ENCODE peak calls at places on chromosomes 2 and 18, in ten cellular contexts. One of them, this sample, is unnamed.

GRCh38 chr2:11655495-11655894 is 14.5 kb downstream of the NTSR2 start:
- DNase-seq in vagina: no peak
- DNase-seq in ovary: no peak
- DNase-seq in psoas muscle: no peak
- DNase-seq in AG10803: no peak
- DNase-seq in mucosa of descending colon: no peak
- DNase-seq in foreskin fibroblast: peak; percentile 54
- DNase-seq in uterus: no peak
- DNase-seq in HL-60: no peak
- DNase-seq in endodermal cell: no peak
- DNase-seq in this sample: no peak

GRCh38 chr18:3037423-3037915 is 24.5 kb upstream of the LPIN2 start:
- DNase-seq in vagina: no peak
- DNase-seq in ovary: no peak
- DNase-seq in psoas muscle: no peak
- DNase-seq in AG10803: peak; percentile 67
- DNase-seq in mucosa of descending colon: no peak
- DNase-seq in foreskin fibroblast: peak; percentile 72
- DNase-seq in uterus: no peak
- DNase-seq in HL-60: peak; percentile 82
- DNase-seq in endodermal cell: peak; percentile 18
- DNase-seq in this sample: no peak

GRCh38 chr18:73861771-73862170 is 285.9 kb downstream of the FBXO15 start:
- DNase-seq in vagina: no peak
- DNase-seq in ovary: no peak
- DNase-seq in psoas muscle: no peak
- DNase-seq in AG10803: no peak
- DNase-seq in mucosa of descending colon: no peak
- DNase-seq in foreskin fibroblast: no peak
- DNase-seq in uterus: no peak
- DNase-seq in HL-60: no peak
- DNase-seq in endodermal cell: no peak
- DNase-seq in this sample: no peak

GRCh38 chr2:125713533-125713932 is 942.4 kb upstream of the GYPC start:
- DNase-seq in vagina: no peak
- DNase-seq in ovary: no peak
- DNase-seq in psoas muscle: no peak
- DNase-seq in AG10803: no peak
- DNase-seq in mucosa of descending colon: no peak
- DNase-seq in foreskin fibroblast: no peak
- DNase-seq in uterus: no peak
- DNase-seq in HL-60: no peak
- DNase-seq in endodermal cell: no peak
- DNase-seq in this sample: no peak

GRCh38 chr18:73669299-73669698 is 478.3 kb downstream of the FBXO15 start:
- DNase-seq in vagina: no peak
- DNase-seq in ovary: no peak
- DNase-seq in psoas muscle: no peak
- DNase-seq in AG10803: peak; percentile 39
- DNase-seq in mucosa of descending colon: no peak
- DNase-seq in foreskin fibroblast: peak; percentile 28
- DNase-seq in uterus: no peak
- DNase-seq in HL-60: no peak
- DNase-seq in endodermal cell: no peak
- DNase-seq in this sample: no peak

GRCh38 chr2:133264951-133265949 is 303.0 kb downstream of the NCKAP5 start:
- DNase-seq in vagina: no peak
- DNase-seq in ovary: peak; percentile 26
- DNase-seq in psoas muscle: no peak
- DNase-seq in AG10803: no peak
- DNase-seq in mucosa of descending colon: peak; percentile 27
- DNase-seq in foreskin fibroblast: no peak
- DNase-seq in uterus: no peak
- DNase-seq in HL-60: no peak
- DNase-seq in endodermal cell: peak; percentile 81
- DNase-seq in this sample: peak; percentile 26

GRCh38 chr2:114814355-114814754 is 371.9 kb downstream of the DPP10 start:
- DNase-seq in vagina: no peak
- DNase-seq in ovary: no peak
- DNase-seq in psoas muscle: no peak
- DNase-seq in AG10803: no peak
- DNase-seq in mucosa of descending colon: no peak
- DNase-seq in foreskin fibroblast: no peak
- DNase-seq in uterus: no peak
- DNase-seq in HL-60: no peak
- DNase-seq in endodermal cell: no peak
- DNase-seq in this sample: no peak

GRCh38 chr2:30511122-30512083 is 64.4 kb downstream of the LCLAT1 start:
- DNase-seq in vagina: no peak
- DNase-seq in ovary: peak; percentile 56
- DNase-seq in psoas muscle: peak; percentile 53
- DNase-seq in AG10803: peak; percentile 58
- DNase-seq in mucosa of descending colon: peak; percentile 40
- DNase-seq in foreskin fibroblast: peak; percentile 59
- DNase-seq in uterus: peak; percentile 67
- DNase-seq in HL-60: no peak
- DNase-seq in endodermal cell: no peak
- DNase-seq in this sample: no peak

GRCh38 chr2:19573784-19574183 is 215.4 kb upstream of the OSR1 start:
- DNase-seq in vagina: no peak
- DNase-seq in ovary: no peak
- DNase-seq in psoas muscle: no peak
- DNase-seq in AG10803: no peak
- DNase-seq in mucosa of descending colon: no peak
- DNase-seq in foreskin fibroblast: no peak
- DNase-seq in uterus: no peak
- DNase-seq in HL-60: no peak
- DNase-seq in endodermal cell: no peak
- DNase-seq in this sample: no peak

GRCh38 chr2:145408980-145409379 is 889.1 kb upstream of the ZEB2 start:
- DNase-seq in vagina: no peak
- DNase-seq in ovary: no peak
- DNase-seq in psoas muscle: no peak
- DNase-seq in AG10803: no peak
- DNase-seq in mucosa of descending colon: no peak
- DNase-seq in foreskin fibroblast: no peak
- DNase-seq in uterus: no peak
- DNase-seq in HL-60: no peak
- DNase-seq in endodermal cell: no peak
- DNase-seq in this sample: no peak

GRCh38 chr2:74149249-74149530 is 1.5 kb upstream of the BOLA3 start:
- DNase-seq in vagina: no peak
- DNase-seq in ovary: no peak
- DNase-seq in psoas muscle: no peak
- DNase-seq in AG10803: no peak
- DNase-seq in mucosa of descending colon: no peak
- DNase-seq in foreskin fibroblast: no peak
- DNase-seq in uterus: no peak
- DNase-seq in HL-60: no peak
- DNase-seq in endodermal cell: no peak
- DNase-seq in this sample: no peak
- TF ChIP-seq CTCF in vagina: no peak
- TF ChIP-seq CTCF in ovary: no peak
- TF ChIP-seq CTCF in psoas muscle: no peak
- TF ChIP-seq CTCF in AG10803: no peak
- TF ChIP-seq CTCF in mucosa of descending colon: no peak
- TF ChIP-seq CTCF in foreskin fibroblast: no peak
- TF ChIP-seq CTCF in uterus: no peak
- TF ChIP-seq CTCF in HL-60: no peak
- TF ChIP-seq CTCF in endodermal cell: no peak
- TF ChIP-seq CTCF in this sample: no peak

GRCh38 chr18:6873352-6873751 is 143.8 kb downstream of the ARHGAP28 start:
- DNase-seq in vagina: no peak
- DNase-seq in ovary: no peak
- DNase-seq in psoas muscle: no peak
- DNase-seq in AG10803: no peak
- DNase-seq in mucosa of descending colon: no peak
- DNase-seq in foreskin fibroblast: no peak
- DNase-seq in uterus: no peak
- DNase-seq in HL-60: no peak
- DNase-seq in endodermal cell: no peak
- DNase-seq in this sample: no peak

GRCh38 chr18:6866552-6866951 is 137.0 kb downstream of the ARHGAP28 start:
- DNase-seq in vagina: no peak
- DNase-seq in ovary: no peak
- DNase-seq in psoas muscle: no peak
- DNase-seq in AG10803: no peak
- DNase-seq in mucosa of descending colon: no peak
- DNase-seq in foreskin fibroblast: no peak
- DNase-seq in uterus: no peak
- DNase-seq in HL-60: no peak
- DNase-seq in endodermal cell: no peak
- DNase-seq in this sample: no peak

GRCh38 chr18:6868033-6868432 is 138.5 kb downstream of the ARHGAP28 start:
- DNase-seq in vagina: no peak
- DNase-seq in ovary: no peak
- DNase-seq in psoas muscle: no peak
- DNase-seq in AG10803: no peak
- DNase-seq in mucosa of descending colon: no peak
- DNase-seq in foreskin fibroblast: no peak
- DNase-seq in uterus: no peak
- DNase-seq in HL-60: no peak
- DNase-seq in endodermal cell: no peak
- DNase-seq in this sample: no peak
- TF ChIP-seq CTCF in vagina: no peak
- TF ChIP-seq CTCF in ovary: no peak
- TF ChIP-seq CTCF in psoas muscle: no peak
- TF ChIP-seq CTCF in AG10803: no peak
- TF ChIP-seq CTCF in mucosa of descending colon: no peak
- TF ChIP-seq CTCF in foreskin fibroblast: no peak
- TF ChIP-seq CTCF in uterus: no peak
- TF ChIP-seq CTCF in HL-60: no peak
- TF ChIP-seq CTCF in endodermal cell: no peak
- TF ChIP-seq CTCF in this sample: no peak

GRCh38 chr2:159202568-159203071 is 83.9 kb downstream of the WDSUB1 start:
- DNase-seq in vagina: no peak
- DNase-seq in ovary: no peak
- DNase-seq in psoas muscle: peak; percentile 44
- DNase-seq in AG10803: peak; percentile 100
- DNase-seq in mucosa of descending colon: peak; percentile 23
- DNase-seq in foreskin fibroblast: peak; percentile 99
- DNase-seq in uterus: peak; percentile 68
- DNase-seq in HL-60: no peak
- DNase-seq in endodermal cell: peak; percentile 47
- DNase-seq in this sample: no peak
- TF ChIP-seq CTCF in vagina: no peak
- TF ChIP-seq CTCF in ovary: no peak
- TF ChIP-seq CTCF in psoas muscle: no peak
- TF ChIP-seq CTCF in AG10803: peak; percentile 36
- TF ChIP-seq CTCF in mucosa of descending colon: no peak
- TF ChIP-seq CTCF in foreskin fibroblast: peak; percentile 7
- TF ChIP-seq CTCF in uterus: no peak
- TF ChIP-seq CTCF in HL-60: no peak
- TF ChIP-seq CTCF in endodermal cell: peak; percentile 24
- TF ChIP-seq CTCF in this sample: peak; percentile 25

GRCh38 chr2:216445489-216445888 is 33.2 kb downstream of the SMARCAL1 start:
- DNase-seq in vagina: no peak
- DNase-seq in ovary: no peak
- DNase-seq in psoas muscle: no peak
- DNase-seq in AG10803: no peak
- DNase-seq in mucosa of descending colon: no peak
- DNase-seq in foreskin fibroblast: no peak
- DNase-seq in uterus: no peak
- DNase-seq in HL-60: no peak
- DNase-seq in endodermal cell: no peak
- DNase-seq in this sample: no peak
- TF ChIP-seq CTCF in vagina: no peak
- TF ChIP-seq CTCF in ovary: no peak
- TF ChIP-seq CTCF in psoas muscle: no peak
- TF ChIP-seq CTCF in AG10803: no peak
- TF ChIP-seq CTCF in mucosa of descending colon: no peak
- TF ChIP-seq CTCF in foreskin fibroblast: no peak
- TF ChIP-seq CTCF in uterus: no peak
- TF ChIP-seq CTCF in HL-60: no peak
- TF ChIP-seq CTCF in endodermal cell: no peak
- TF ChIP-seq CTCF in this sample: no peak

DNA sequence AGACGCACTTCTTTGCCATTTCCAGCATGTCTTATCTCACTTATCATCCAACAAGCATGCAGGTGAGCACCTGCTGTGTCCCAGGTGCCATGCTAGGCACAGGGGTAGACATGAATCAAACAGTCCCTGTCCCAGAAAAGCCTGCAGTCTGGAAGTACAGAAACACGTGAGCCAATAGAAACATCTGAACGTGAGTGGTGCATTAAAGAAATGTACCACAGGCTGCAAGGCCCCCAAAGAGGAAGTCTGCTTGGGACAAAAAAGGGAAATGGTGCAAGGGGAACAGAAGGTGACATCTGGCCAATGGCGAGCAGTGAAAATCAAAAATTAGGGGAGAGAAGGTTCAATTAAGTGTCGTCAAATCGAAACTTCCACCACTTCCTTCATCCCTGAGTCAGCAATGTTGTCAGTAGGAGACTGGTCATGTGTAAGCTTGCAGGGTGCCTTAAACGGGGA is 17.6 kb upstream of the TMEM247 start:
- DNase-seq in vagina: peak; percentile 55
- DNase-seq in ovary: no peak
- DNase-seq in psoas muscle: no peak
- DNase-seq in AG10803: no peak
- DNase-seq in mucosa of descending colon: peak; percentile 16
- DNase-seq in foreskin fibroblast: no peak
- DNase-seq in uterus: no peak
- DNase-seq in HL-60: peak; percentile 90
- DNase-seq in endodermal cell: no peak
- DNase-seq in this sample: no peak
- TF ChIP-seq CTCF in vagina: no peak
- TF ChIP-seq CTCF in ovary: no peak
- TF ChIP-seq CTCF in psoas muscle: no peak
- TF ChIP-seq CTCF in AG10803: no peak
- TF ChIP-seq CTCF in mucosa of descending colon: no peak
- TF ChIP-seq CTCF in foreskin fibroblast: no peak
- TF ChIP-seq CTCF in uterus: no peak
- TF ChIP-seq CTCF in HL-60: no peak
- TF ChIP-seq CTCF in endodermal cell: no peak
- TF ChIP-seq CTCF in this sample: no peak

GRCh38 chr2:37287966-37288365 is 36.7 kb downstream of the PRKD3 start:
- DNase-seq in vagina: no peak
- DNase-seq in ovary: no peak
- DNase-seq in psoas muscle: no peak
- DNase-seq in AG10803: no peak
- DNase-seq in mucosa of descending colon: peak; percentile 24
- DNase-seq in foreskin fibroblast: no peak
- DNase-seq in uterus: no peak
- DNase-seq in HL-60: no peak
- DNase-seq in endodermal cell: no peak
- DNase-seq in this sample: no peak
- TF ChIP-seq CTCF in vagina: no peak
- TF ChIP-seq CTCF in ovary: no peak
- TF ChIP-seq CTCF in psoas muscle: peak; percentile 6
- TF ChIP-seq CTCF in AG10803: no peak
- TF ChIP-seq CTCF in mucosa of descending colon: no peak
- TF ChIP-seq CTCF in foreskin fibroblast: no peak
- TF ChIP-seq CTCF in uterus: no peak
- TF ChIP-seq CTCF in HL-60: no peak
- TF ChIP-seq CTCF in endodermal cell: peak; percentile 59
- TF ChIP-seq CTCF in this sample: no peak

GRCh38 chr2:60335533-60336237 is 217.8 kb downstream of the BCL11A start:
- DNase-seq in vagina: peak; percentile 40
- DNase-seq in ovary: no peak
- DNase-seq in psoas muscle: no peak
- DNase-seq in AG10803: no peak
- DNase-seq in mucosa of descending colon: no peak
- DNase-seq in foreskin fibroblast: no peak
- DNase-seq in uterus: no peak
- DNase-seq in HL-60: no peak
- DNase-seq in endodermal cell: peak; percentile 36
- DNase-seq in this sample: no peak
- TF ChIP-seq CTCF in vagina: no peak
- TF ChIP-seq CTCF in ovary: no peak
- TF ChIP-seq CTCF in psoas muscle: no peak
- TF ChIP-seq CTCF in AG10803: no peak
- TF ChIP-seq CTCF in mucosa of descending colon: no peak
- TF ChIP-seq CTCF in foreskin fibroblast: no peak
- TF ChIP-seq CTCF in uterus: no peak
- TF ChIP-seq CTCF in HL-60: no peak
- TF ChIP-seq CTCF in endodermal cell: no peak
- TF ChIP-seq CTCF in this sample: no peak

GRCh38 chr2:170359466-170359865 is 181.5 kb downstream of the MYO3B start:
- DNase-seq in vagina: no peak
- DNase-seq in ovary: no peak
- DNase-seq in psoas muscle: no peak
- DNase-seq in AG10803: no peak
- DNase-seq in mucosa of descending colon: no peak
- DNase-seq in foreskin fibroblast: no peak
- DNase-seq in uterus: no peak
- DNase-seq in HL-60: no peak
- DNase-seq in endodermal cell: no peak
- DNase-seq in this sample: no peak
- TF ChIP-seq CTCF in vagina: no peak
- TF ChIP-seq CTCF in ovary: no peak
- TF ChIP-seq CTCF in psoas muscle: no peak
- TF ChIP-seq CTCF in AG10803: no peak
- TF ChIP-seq CTCF in mucosa of descending colon: no peak
- TF ChIP-seq CTCF in foreskin fibroblast: no peak
- TF ChIP-seq CTCF in uterus: no peak
- TF ChIP-seq CTCF in HL-60: no peak
- TF ChIP-seq CTCF in endodermal cell: no peak
- TF ChIP-seq CTCF in this sample: no peak